ENCODE peak calls at places on chromosome 9, in four cellular contexts. Z is brain microvascular endothelial cell, B is left ventricle myocardium inferior, T is esophagus muscularis mucosa. A is an unnamed sample. For H3K36me3 and H3K27me3, the result is how much of the 10 kb centered on the place peaks cover.

GRCh38 chr9:134066923-134067851 is 639 bp downstream of the BRD3 start:
- DNase-seq in Z (no peak), B (no peak), T (no peak), A (no peak)

GRCh38 chr9:105405514-105406131 is 42.2 kb upstream of the FSD1L start:
- DNase-seq in Z (peak), B (no peak), T (no peak), A (no peak)

GRCh38 chr9:2260401-2261306 is 245.5 kb downstream of the SMARCA2 start:
- DNase-seq in Z (peak), B (no peak), T (no peak), A (no peak)

GRCh38 chr9:12329623-12329985 is 363.6 kb upstream of the TYRP1 start:
- DNase-seq in Z (no peak), B (no peak), T (no peak), A (no peak)

GRCh38 chr9:131732061-131732526 is 7.8 kb downstream of the RAPGEF1 start:
- DNase-seq in Z (no peak), B (no peak), T (no peak), A (no peak)

GRCh38 chr9:100277166-100277979 is 75.4 kb downstream of the TEX10 start:
- DNase-seq in Z (peak), B (no peak), T (no peak), A (no peak)

GRCh38 chr9:136968333-136969127 is 8.8 kb upstream of the PTGDS start:
- DNase-seq in Z (no peak), B (no peak), T (no peak), A (no peak)

GRCh38 chr9:87184956-87185642 is 237.8 kb upstream of the GAS1 start:
- DNase-seq in Z (peak), B (no peak), T (no peak), A (no peak)

GRCh38 chr9:105858877-105859276 is 164.5 kb downstream of the TMEM38B start:
- DNase-seq in Z (no peak), B (no peak), T (peak), A (no peak)

GRCh38 chr9:130176760-130177159 is 4.6 kb downstream of the NCS1 start:
- DNase-seq in Z (no peak), B (no peak), T (no peak), A (no peak)
- H3K36me3 ChIP-seq in Z (under half), B (under half), T (under half), A (under half)

GRCh38 chr9:34628656-34629491 is at the start of gene ARID3C:
- DNase-seq in Z (no peak), B (no peak), T (no peak), A (no peak)
- H3K27me3 ChIP-seq in Z (half or more), B (half or more), T (under half), A (under half)

DNA sequence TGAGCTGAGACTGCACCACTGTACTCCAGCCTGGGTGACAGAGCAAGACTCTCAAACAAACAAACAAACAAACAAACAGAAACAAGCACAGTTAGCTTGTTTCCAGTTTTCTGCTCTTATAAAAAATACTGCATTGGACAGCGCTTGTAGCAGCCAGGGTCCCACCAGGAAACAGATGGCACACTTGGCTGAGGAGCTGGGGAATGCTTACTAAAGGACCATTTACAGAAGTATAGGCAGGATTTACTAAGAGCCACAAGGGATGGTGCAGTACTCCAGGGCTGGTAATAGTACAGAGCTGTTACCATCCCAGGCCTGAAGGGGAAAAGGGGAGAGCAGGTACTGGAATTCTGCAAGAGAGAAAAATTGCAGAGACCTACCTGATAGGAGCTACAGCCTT is 5.2 kb upstream of the ANKS6 start:
- DNase-seq in Z (no peak), B (no peak), T (no peak), A (no peak)
- H3K27ac ChIP-seq in Z (no peak), B (no peak), T (peak), A (no peak)

GRCh38 chr9:92616199-92617129 is 53.5 kb downstream of the IPPK start:
- DNase-seq in Z (no peak), B (no peak), T (no peak), A (peak)

GRCh38 chr9:92614123-92614510 is 55.8 kb downstream of the IPPK start:
- DNase-seq in Z (no peak), B (no peak), T (peak), A (peak)

GRCh38 chr9:92614763-92615441 is 55.0 kb downstream of the IPPK start:
- DNase-seq in Z (no peak), B (no peak), T (no peak), A (peak)

GRCh38 chr9:92617195-92617813 is 52.6 kb downstream of the IPPK start:
- DNase-seq in Z (no peak), B (no peak), T (no peak), A (peak)

DNA sequence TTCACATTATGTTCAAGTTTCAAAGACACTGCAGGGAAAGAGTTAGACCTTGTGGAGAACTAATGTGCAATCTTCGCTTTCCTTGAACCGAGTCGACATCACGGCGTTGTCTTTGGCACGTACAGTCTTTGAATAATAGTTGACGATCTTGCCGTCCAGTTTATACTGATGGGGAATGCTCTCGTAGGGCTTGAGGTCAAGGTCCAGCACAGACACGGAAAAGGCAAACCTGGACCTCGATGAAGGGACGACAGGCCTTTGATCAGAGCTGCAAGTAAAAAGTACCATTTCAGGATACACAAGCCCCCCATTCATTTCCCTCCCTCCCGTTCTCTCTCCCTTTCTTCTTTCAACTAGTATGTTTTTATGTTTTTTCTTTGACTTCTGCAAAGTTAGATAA is 54.1 kb downstream of the IPPK start:
- DNase-seq in Z (no peak), B (no peak), T (no peak), A (peak)
- H3K36me3 ChIP-seq in Z (half or more), B (half or more), T (under half), A (under half)

GRCh38 chr9:38202335-38202938 is 133.4 kb upstream of the SHB start:
- DNase-seq in Z (no peak), B (no peak), T (no peak), A (no peak)

GRCh38 chr9:38201844-38202243 is 132.8 kb upstream of the SHB start:
- DNase-seq in Z (no peak), B (no peak), T (no peak), A (no peak)

GRCh38 chr9:38196721-38197120 is 127.7 kb upstream of the SHB start:
- DNase-seq in Z (no peak), B (no peak), T (no peak), A (no peak)

GRCh38 chr9:38198140-38198539 is 129.1 kb upstream of the SHB start:
- DNase-seq in Z (no peak), B (no peak), T (peak), A (no peak)

GRCh38 chr9:38200431-38200830 is 131.4 kb upstream of the SHB start:
- DNase-seq in Z (no peak), B (no peak), T (peak), A (no peak)
- H3K27me3 ChIP-seq in Z (under half), B (under half), T (under half), A (under half)

DNA sequence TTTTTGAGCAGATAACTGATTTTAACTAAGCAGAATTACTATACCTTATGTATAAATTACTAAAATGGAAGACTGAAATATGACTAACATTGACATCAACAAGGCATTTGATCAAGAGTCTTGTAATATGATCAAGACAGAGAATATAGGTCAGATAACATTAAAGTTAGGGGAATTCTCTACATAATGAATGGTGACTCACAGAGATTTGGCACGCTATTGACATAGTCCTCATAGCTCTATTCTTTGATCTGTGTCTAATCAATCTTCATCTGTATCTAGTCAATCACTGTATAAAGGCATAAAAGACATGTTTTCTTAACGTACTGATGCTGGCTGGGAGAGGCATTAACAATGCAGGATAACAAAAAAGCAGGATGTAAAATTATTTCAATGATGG is 17.4 kb downstream of the ABITRAM start:
- DNase-seq in Z (no peak), B (no peak), T (no peak), A (no peak)
- H3K27ac ChIP-seq in Z (no peak), B (no peak), T (no peak), A (no peak)

A was measured in vagina.